ENCODE peak calls at places on chromosomes 3 and 15, in seven cellular contexts. C, V, E, U, P, I and Y are unnamed samples.

GRCh38 chr3:14544282-14545250 is 4.4 kb upstream of the GRIP2 start:
- DNase-seq in C (no peak), V (no peak), E (no peak), U (no peak), P (no peak), I (no peak), Y (no peak)

GRCh38 chr3:172002512-172003078 is 36.8 kb upstream of the FNDC3B start:
- DNase-seq in C (no peak), V (no peak), E (no peak), U (no peak), P (no peak), I (no peak), Y (no peak)

GRCh38 chr3:155785662-155786295 is 20.3 kb downstream of the C3orf33 start:
- DNase-seq in C (no peak), V (no peak), E (no peak), U (no peak), P (no peak), I (no peak), Y (no peak)

GRCh38 chr15:39623550-39623931 is 42.7 kb downstream of the THBS1 start:
- DNase-seq in C (no peak), V (no peak), E (no peak), U (no peak), P (no peak), I (no peak), Y (no peak)

GRCh38 chr3:6282920-6283319 is 578.0 kb upstream of the GRM7 start:
- DNase-seq in C (no peak), V (no peak), E (no peak), U (no peak), P (no peak), I (no peak), Y (no peak)

GRCh38 chr3:45664558-45664957 is 24.6 kb upstream of the SACM1L start:
- DNase-seq in C (no peak), V (no peak), E (no peak), U (no peak), P (no peak), I (no peak), Y (peak)

GRCh38 chr15:76109046-76109445 is 49.3 kb downstream of the TMEM266 start:
- DNase-seq in C (no peak), V (no peak), E (no peak), U (no peak), P (no peak), I (no peak), Y (no peak)

GRCh38 chr15:45637552-45638033 is 2.8 kb downstream of the SQOR start:
- DNase-seq in C (peak), V (peak), E (no peak), U (peak), P (no peak), I (no peak), Y (peak)

GRCh38 chr15:57654136-57654845 is 52.2 kb upstream of the POLR2M start:
- DNase-seq in C (no peak), V (no peak), E (no peak), U (peak), P (no peak), I (no peak), Y (no peak)

GRCh38 chr15:81939604-81940440 is 106.0 kb downstream of the MEX3B start:
- DNase-seq in C (no peak), V (peak), E (no peak), U (peak), P (no peak), I (no peak), Y (no peak)

GRCh38 chr3:138375446-138375845 is 27.1 kb downstream of the MRAS start:
- DNase-seq in C (no peak), V (no peak), E (no peak), U (no peak), P (no peak), I (no peak), Y (no peak)